ENCODE peak calls at places on chromosomes 1 and 21, in seven cellular contexts. One of them, this sample, is unnamed.

GRCh38 chr1:184629261-184629660 is 125.4 kb downstream of the EDEM3 start:
- DNase-seq in mucosa of gallbladder: no peak
- DNase-seq in NCI-H774: no peak
- DNase-seq in activated CD8-positive, alpha-beta memory T cell treated with anti-CD3 and anti-CD28 coated beads for 1 hour: no peak
- DNase-seq in H4: no peak
- DNase-seq in astrocyte: no peak
- DNase-seq in GM12892: no peak
- DNase-seq in this sample: no peak

GRCh38 chr1:11413907-11414495 is 65.0 kb upstream of the DISP3 start:
- DNase-seq in mucosa of gallbladder: no peak
- DNase-seq in NCI-H774: no peak
- DNase-seq in activated CD8-positive, alpha-beta memory T cell treated with anti-CD3 and anti-CD28 coated beads for 1 hour: no peak
- DNase-seq in H4: no peak
- DNase-seq in astrocyte: no peak
- DNase-seq in GM12892: no peak
- DNase-seq in this sample: no peak

GRCh38 chr1:32775640-32776337 is 41.4 kb downstream of the YARS1 start:
- DNase-seq in mucosa of gallbladder: no peak
- DNase-seq in NCI-H774: no peak
- DNase-seq in activated CD8-positive, alpha-beta memory T cell treated with anti-CD3 and anti-CD28 coated beads for 1 hour: no peak
- DNase-seq in H4: no peak
- DNase-seq in astrocyte: peak; percentile 80
- DNase-seq in GM12892: no peak
- DNase-seq in this sample: no peak

GRCh38 chr1:19468397-19468956 is 16.9 kb downstream of the CAPZB start:
- DNase-seq in mucosa of gallbladder: peak; percentile 72
- DNase-seq in NCI-H774: no peak
- DNase-seq in activated CD8-positive, alpha-beta memory T cell treated with anti-CD3 and anti-CD28 coated beads for 1 hour: peak; percentile 49
- DNase-seq in H4: no peak
- DNase-seq in astrocyte: no peak
- DNase-seq in GM12892: no peak
- DNase-seq in this sample: no peak

GRCh38 chr1:36486088-36486435 is 3.3 kb upstream of the CSF3R start:
- DNase-seq in mucosa of gallbladder: no peak
- DNase-seq in NCI-H774: no peak
- DNase-seq in activated CD8-positive, alpha-beta memory T cell treated with anti-CD3 and anti-CD28 coated beads for 1 hour: no peak
- DNase-seq in H4: no peak
- DNase-seq in astrocyte: no peak
- DNase-seq in GM12892: no peak
- DNase-seq in this sample: no peak

GRCh38 chr1:223730471-223730870 is 18.1 kb downstream of the CAPN2 start:
- DNase-seq in mucosa of gallbladder: no peak
- DNase-seq in NCI-H774: no peak
- DNase-seq in activated CD8-positive, alpha-beta memory T cell treated with anti-CD3 and anti-CD28 coated beads for 1 hour: no peak
- DNase-seq in H4: no peak
- DNase-seq in astrocyte: no peak
- DNase-seq in GM12892: no peak
- DNase-seq in this sample: no peak

GRCh38 chr1:221689138-221689537 is 52.8 kb downstream of the DUSP10 start:
- DNase-seq in mucosa of gallbladder: no peak
- DNase-seq in NCI-H774: no peak
- DNase-seq in activated CD8-positive, alpha-beta memory T cell treated with anti-CD3 and anti-CD28 coated beads for 1 hour: no peak
- DNase-seq in H4: no peak
- DNase-seq in astrocyte: no peak
- DNase-seq in GM12892: no peak
- DNase-seq in this sample: no peak

GRCh38 chr21:42383331-42383730 is 12.5 kb downstream of the TMPRSS3 start:
- DNase-seq in mucosa of gallbladder: no peak
- DNase-seq in NCI-H774: no peak
- DNase-seq in activated CD8-positive, alpha-beta memory T cell treated with anti-CD3 and anti-CD28 coated beads for 1 hour: no peak
- DNase-seq in H4: no peak
- DNase-seq in astrocyte: no peak
- DNase-seq in GM12892: no peak
- DNase-seq in this sample: no peak

GRCh38 chr1:155064109-155064812 is 721 bp downstream of the EFNA4 start:
- DNase-seq in mucosa of gallbladder: no peak
- DNase-seq in NCI-H774: no peak
- DNase-seq in activated CD8-positive, alpha-beta memory T cell treated with anti-CD3 and anti-CD28 coated beads for 1 hour: no peak
- DNase-seq in H4: peak; percentile 42
- DNase-seq in astrocyte: no peak
- DNase-seq in GM12892: no peak
- DNase-seq in this sample: no peak

GRCh38 chr1:41499591-41499990 is 15.1 kb upstream of the EDN2 start:
- DNase-seq in mucosa of gallbladder: no peak
- DNase-seq in NCI-H774: no peak
- DNase-seq in activated CD8-positive, alpha-beta memory T cell treated with anti-CD3 and anti-CD28 coated beads for 1 hour: no peak
- DNase-seq in H4: no peak
- DNase-seq in astrocyte: no peak
- DNase-seq in GM12892: no peak
- DNase-seq in this sample: no peak

GRCh38 chr1:67723620-67724019 is 38.6 kb downstream of the GADD45A start:
- DNase-seq in mucosa of gallbladder: no peak
- DNase-seq in NCI-H774: no peak
- DNase-seq in activated CD8-positive, alpha-beta memory T cell treated with anti-CD3 and anti-CD28 coated beads for 1 hour: no peak
- DNase-seq in H4: no peak
- DNase-seq in astrocyte: peak; percentile 85
- DNase-seq in GM12892: no peak
- DNase-seq in this sample: no peak

GRCh38 chr1:118118469-118118868 is 66.6 kb downstream of the SPAG17 start:
- DNase-seq in mucosa of gallbladder: peak; percentile 68
- DNase-seq in NCI-H774: no peak
- DNase-seq in activated CD8-positive, alpha-beta memory T cell treated with anti-CD3 and anti-CD28 coated beads for 1 hour: no peak
- DNase-seq in H4: no peak
- DNase-seq in astrocyte: no peak
- DNase-seq in GM12892: no peak
- DNase-seq in this sample: no peak

GRCh38 chr21:45302082-45303061 is 14.7 kb upstream of the POFUT2 start:
- DNase-seq in mucosa of gallbladder: peak; percentile 67
- DNase-seq in NCI-H774: no peak
- DNase-seq in activated CD8-positive, alpha-beta memory T cell treated with anti-CD3 and anti-CD28 coated beads for 1 hour: no peak
- DNase-seq in H4: no peak
- DNase-seq in astrocyte: no peak
- DNase-seq in GM12892: no peak
- DNase-seq in this sample: no peak

GRCh38 chr21:44763451-44764318 is 37.9 kb downstream of the UBE2G2 start:
- DNase-seq in mucosa of gallbladder: no peak
- DNase-seq in NCI-H774: no peak
- DNase-seq in activated CD8-positive, alpha-beta memory T cell treated with anti-CD3 and anti-CD28 coated beads for 1 hour: no peak
- DNase-seq in H4: no peak
- DNase-seq in astrocyte: no peak
- DNase-seq in GM12892: no peak
- DNase-seq in this sample: no peak

GRCh38 chr21:28776251-28776650 is 216.4 kb downstream of the LTN1 start:
- DNase-seq in mucosa of gallbladder: no peak
- DNase-seq in NCI-H774: no peak
- DNase-seq in activated CD8-positive, alpha-beta memory T cell treated with anti-CD3 and anti-CD28 coated beads for 1 hour: no peak
- DNase-seq in H4: no peak
- DNase-seq in astrocyte: peak; percentile 81
- DNase-seq in GM12892: no peak
- DNase-seq in this sample: no peak

GRCh38 chr1:222897527-222898190 is 82.8 kb downstream of the DISP1 start:
- DNase-seq in mucosa of gallbladder: no peak
- DNase-seq in NCI-H774: no peak
- DNase-seq in activated CD8-positive, alpha-beta memory T cell treated with anti-CD3 and anti-CD28 coated beads for 1 hour: no peak
- DNase-seq in H4: no peak
- DNase-seq in astrocyte: peak; percentile 46
- DNase-seq in GM12892: no peak
- DNase-seq in this sample: no peak

GRCh38 chr1:172429324-172430127 is 9.0 kb downstream of the C1orf105 start:
- DNase-seq in mucosa of gallbladder: peak; percentile 58
- DNase-seq in NCI-H774: peak; percentile 42
- DNase-seq in activated CD8-positive, alpha-beta memory T cell treated with anti-CD3 and anti-CD28 coated beads for 1 hour: no peak
- DNase-seq in H4: peak; percentile 67
- DNase-seq in astrocyte: peak; percentile 55
- DNase-seq in GM12892: no peak
- DNase-seq in this sample: no peak

GRCh38 chr21:41640756-41641509 is 125.9 kb downstream of the RIPK4 start:
- DNase-seq in mucosa of gallbladder: no peak
- DNase-seq in NCI-H774: no peak
- DNase-seq in activated CD8-positive, alpha-beta memory T cell treated with anti-CD3 and anti-CD28 coated beads for 1 hour: no peak
- DNase-seq in H4: no peak
- DNase-seq in astrocyte: peak; percentile 67
- DNase-seq in GM12892: no peak
- DNase-seq in this sample: no peak

GRCh38 chr1:201021333-201022177 is 2.0 kb downstream of the KIF21B start:
- DNase-seq in mucosa of gallbladder: no peak
- DNase-seq in NCI-H774: no peak
- DNase-seq in activated CD8-positive, alpha-beta memory T cell treated with anti-CD3 and anti-CD28 coated beads for 1 hour: no peak
- DNase-seq in H4: no peak
- DNase-seq in astrocyte: no peak
- DNase-seq in GM12892: no peak
- DNase-seq in this sample: no peak

GRCh38 chr1:236394905-236395779 is 1.1 kb downstream of the EDARADD start:
- DNase-seq in mucosa of gallbladder: peak; percentile 17
- DNase-seq in NCI-H774: peak; percentile 40
- DNase-seq in activated CD8-positive, alpha-beta memory T cell treated with anti-CD3 and anti-CD28 coated beads for 1 hour: peak; percentile 41
- DNase-seq in H4: no peak
- DNase-seq in astrocyte: peak; percentile 8
- DNase-seq in GM12892: peak; percentile 53
- DNase-seq in this sample: no peak

GRCh38 chr1:32702599-32703478 is at the start of gene SYNC:
- DNase-seq in mucosa of gallbladder: no peak
- DNase-seq in NCI-H774: no peak
- DNase-seq in activated CD8-positive, alpha-beta memory T cell treated with anti-CD3 and anti-CD28 coated beads for 1 hour: no peak
- DNase-seq in H4: peak; percentile 60
- DNase-seq in astrocyte: peak; percentile 81
- DNase-seq in GM12892: peak; percentile 50
- DNase-seq in this sample: no peak

GRCh38 chr1:167502719-167503452 is 15.4 kb downstream of the CD247 start:
- DNase-seq in mucosa of gallbladder: no peak
- DNase-seq in NCI-H774: no peak
- DNase-seq in activated CD8-positive, alpha-beta memory T cell treated with anti-CD3 and anti-CD28 coated beads for 1 hour: no peak
- DNase-seq in H4: no peak
- DNase-seq in astrocyte: no peak
- DNase-seq in GM12892: no peak
- DNase-seq in this sample: no peak

GRCh38 chr1:230215049-230215448 is 148.0 kb downstream of the GALNT2 start:
- DNase-seq in mucosa of gallbladder: peak; percentile 64
- DNase-seq in NCI-H774: peak; percentile 37
- DNase-seq in activated CD8-positive, alpha-beta memory T cell treated with anti-CD3 and anti-CD28 coated beads for 1 hour: no peak
- DNase-seq in H4: no peak
- DNase-seq in astrocyte: peak; percentile 39
- DNase-seq in GM12892: no peak
- DNase-seq in this sample: no peak

GRCh38 chr1:84603941-84604830 is 29.9 kb upstream of the CTBS start:
- DNase-seq in mucosa of gallbladder: no peak
- DNase-seq in NCI-H774: no peak
- DNase-seq in activated CD8-positive, alpha-beta memory T cell treated with anti-CD3 and anti-CD28 coated beads for 1 hour: no peak
- DNase-seq in H4: peak; percentile 76
- DNase-seq in astrocyte: peak; percentile 88
- DNase-seq in GM12892: no peak
- DNase-seq in this sample: no peak

GRCh38 chr1:162003825-162004205 is 19.9 kb downstream of the OLFML2B start:
- DNase-seq in mucosa of gallbladder: peak; percentile 23
- DNase-seq in NCI-H774: no peak
- DNase-seq in activated CD8-positive, alpha-beta memory T cell treated with anti-CD3 and anti-CD28 coated beads for 1 hour: no peak
- DNase-seq in H4: peak; percentile 95
- DNase-seq in astrocyte: peak; percentile 93
- DNase-seq in GM12892: no peak
- DNase-seq in this sample: no peak

GRCh38 chr1:7366286-7366954 is 404.7 kb upstream of the VAMP3 start:
- DNase-seq in mucosa of gallbladder: no peak
- DNase-seq in NCI-H774: no peak
- DNase-seq in activated CD8-positive, alpha-beta memory T cell treated with anti-CD3 and anti-CD28 coated beads for 1 hour: no peak
- DNase-seq in H4: no peak
- DNase-seq in astrocyte: no peak
- DNase-seq in GM12892: no peak
- DNase-seq in this sample: no peak

GRCh38 chr1:21323091-21323490 is 32.8 kb upstream of the ECE1 start:
- DNase-seq in mucosa of gallbladder: no peak
- DNase-seq in NCI-H774: no peak
- DNase-seq in activated CD8-positive, alpha-beta memory T cell treated with anti-CD3 and anti-CD28 coated beads for 1 hour: no peak
- DNase-seq in H4: peak; percentile 47
- DNase-seq in astrocyte: peak; percentile 38
- DNase-seq in GM12892: no peak
- DNase-seq in this sample: no peak

GRCh38 chr1:201220388-201220715 is 29.7 kb downstream of the IGFN1 start:
- DNase-seq in mucosa of gallbladder: no peak
- DNase-seq in NCI-H774: no peak
- DNase-seq in activated CD8-positive, alpha-beta memory T cell treated with anti-CD3 and anti-CD28 coated beads for 1 hour: no peak
- DNase-seq in H4: no peak
- DNase-seq in astrocyte: no peak
- DNase-seq in GM12892: no peak
- DNase-seq in this sample: no peak

GRCh38 chr1:46285730-46286477 is 17.5 kb downstream of the LRRC41 start:
- DNase-seq in mucosa of gallbladder: no peak
- DNase-seq in NCI-H774: no peak
- DNase-seq in activated CD8-positive, alpha-beta memory T cell treated with anti-CD3 and anti-CD28 coated beads for 1 hour: no peak
- DNase-seq in H4: no peak
- DNase-seq in astrocyte: no peak
- DNase-seq in GM12892: no peak
- DNase-seq in this sample: no peak

GRCh38 chr1:177200290-177200689 is 29.5 kb downstream of the BRINP2 start:
- DNase-seq in mucosa of gallbladder: no peak
- DNase-seq in NCI-H774: no peak
- DNase-seq in activated CD8-positive, alpha-beta memory T cell treated with anti-CD3 and anti-CD28 coated beads for 1 hour: no peak
- DNase-seq in H4: no peak
- DNase-seq in astrocyte: no peak
- DNase-seq in GM12892: no peak
- DNase-seq in this sample: no peak

GRCh38 chr1:6827081-6827480 is 41.8 kb downstream of the CAMTA1 start:
- DNase-seq in mucosa of gallbladder: no peak
- DNase-seq in NCI-H774: no peak
- DNase-seq in activated CD8-positive, alpha-beta memory T cell treated with anti-CD3 and anti-CD28 coated beads for 1 hour: no peak
- DNase-seq in H4: no peak
- DNase-seq in astrocyte: no peak
- DNase-seq in GM12892: no peak
- DNase-seq in this sample: no peak

GRCh38 chr1:78649628-78650027 is at the start of gene IFI44:
- DNase-seq in mucosa of gallbladder: peak; percentile 90
- DNase-seq in NCI-H774: peak; percentile 2
- DNase-seq in activated CD8-positive, alpha-beta memory T cell treated with anti-CD3 and anti-CD28 coated beads for 1 hour: peak; percentile 53
- DNase-seq in H4: peak; percentile 84
- DNase-seq in astrocyte: peak; percentile 69
- DNase-seq in GM12892: peak; percentile 5
- DNase-seq in this sample: peak; percentile 21

GRCh38 chr1:41315482-41315823 is 45.8 kb upstream of the FOXO6 start:
- DNase-seq in mucosa of gallbladder: no peak
- DNase-seq in NCI-H774: peak; percentile 53
- DNase-seq in activated CD8-positive, alpha-beta memory T cell treated with anti-CD3 and anti-CD28 coated beads for 1 hour: no peak
- DNase-seq in H4: no peak
- DNase-seq in astrocyte: no peak
- DNase-seq in GM12892: no peak
- DNase-seq in this sample: no peak

GRCh38 chr21:46038871-46039397 is 57.4 kb downstream of the COL6A1 start:
- DNase-seq in mucosa of gallbladder: no peak
- DNase-seq in NCI-H774: no peak
- DNase-seq in activated CD8-positive, alpha-beta memory T cell treated with anti-CD3 and anti-CD28 coated beads for 1 hour: no peak
- DNase-seq in H4: peak; percentile 63
- DNase-seq in astrocyte: peak; percentile 96
- DNase-seq in GM12892: no peak
- DNase-seq in this sample: no peak

GRCh38 chr1:11072216-11072917 is 12.5 kb upstream of the SRM start:
- DNase-seq in mucosa of gallbladder: no peak
- DNase-seq in NCI-H774: peak; percentile 18
- DNase-seq in activated CD8-positive, alpha-beta memory T cell treated with anti-CD3 and anti-CD28 coated beads for 1 hour: no peak
- DNase-seq in H4: no peak
- DNase-seq in astrocyte: no peak
- DNase-seq in GM12892: no peak
- DNase-seq in this sample: no peak

GRCh38 chr1:150516050-150516591 is 569 bp downstream of the FALEC start:
- DNase-seq in mucosa of gallbladder: no peak
- DNase-seq in NCI-H774: peak; percentile 13
- DNase-seq in activated CD8-positive, alpha-beta memory T cell treated with anti-CD3 and anti-CD28 coated beads for 1 hour: no peak
- DNase-seq in H4: no peak
- DNase-seq in astrocyte: peak; percentile 15
- DNase-seq in GM12892: no peak
- DNase-seq in this sample: no peak

GRCh38 chr1:90317628-90318027 is 322.7 kb downstream of the ZNF326 start:
- DNase-seq in mucosa of gallbladder: no peak
- DNase-seq in NCI-H774: no peak
- DNase-seq in activated CD8-positive, alpha-beta memory T cell treated with anti-CD3 and anti-CD28 coated beads for 1 hour: no peak
- DNase-seq in H4: no peak
- DNase-seq in astrocyte: no peak
- DNase-seq in GM12892: no peak
- DNase-seq in this sample: no peak

GRCh38 chr21:28256420-28256831 is 736.3 kb downstream of the LTN1 start:
- DNase-seq in mucosa of gallbladder: peak; percentile 39
- DNase-seq in NCI-H774: no peak
- DNase-seq in activated CD8-positive, alpha-beta memory T cell treated with anti-CD3 and anti-CD28 coated beads for 1 hour: no peak
- DNase-seq in H4: no peak
- DNase-seq in astrocyte: peak; percentile 63
- DNase-seq in GM12892: no peak
- DNase-seq in this sample: no peak

This sample was measured in GM19239.